ENCODE peak calls at places on chromosomes 16 and 17, in five cellular contexts. T is mesenchymal stem cell, D is heart left ventricle, G is SJSA1, O is psoas muscle. Z is an unnamed sample.

GRCh38 chr16:2769675-2770056 is 7.4 kb downstream of the ELOB start:
- DNase-seq in T (no peak), G (no peak), D (no peak), O (peak; percentile 59), Z (no peak)

GRCh38 chr16:54030451-54030850 is 256.1 kb downstream of the IRX3 start:
- DNase-seq in O (no peak), G (no peak), D (no peak), T (no peak), Z (no peak)

GRCh38 chr17:70017112-70017511 is 57.9 kb upstream of the KCNJ16 start:
- DNase-seq in D (no peak), O (no peak), G (no peak), T (no peak), Z (no peak)

GRCh38 chr16:55506083-55506482 is 2.8 kb upstream of the LPCAT2 start:
- DNase-seq in G (no peak), O (no peak), D (no peak), T (no peak), Z (no peak)

GRCh38 chr17:78940708-78941107 is 15.5 kb upstream of the TIMP2 start:
- DNase-seq in O (no peak), T (peak; percentile 87), D (no peak), G (no peak), Z (no peak)

GRCh38 chr16:75471723-75472634 is 7.5 kb upstream of the TMEM170A start:
- DNase-seq in O (no peak), G (no peak), D (peak; percentile 54), T (peak; percentile 72), Z (no peak)

GRCh38 chr16:75491876-75492275 is 3.4 kb downstream of the CHST6 start:
- DNase-seq in O (no peak), G (no peak), D (no peak), T (no peak), Z (no peak)

GRCh38 chr17:1043601-1044251 is 46.8 kb downstream of the TIMM22 start:
- DNase-seq in G (no peak), T (peak; percentile 82), O (peak; percentile 80), D (peak; percentile 83), Z (peak; percentile 38)

GRCh38 chr17:41518789-41519449 is at the start of gene KRT15:
- DNase-seq in T (no peak), D (no peak), G (no peak), O (peak; percentile 15), Z (no peak)

GRCh38 chr16:63037761-63038562 is 1001.7 kb upstream of the CDH8 start:
- DNase-seq in O (no peak), D (no peak), G (no peak), T (no peak), Z (no peak)
- H3K9me3 ChIP-seq in O (peaks cover 4% of the 10 kb centered on the region), D (no peaks in the 10 kb centered on the region), G (peaks cover 5% of the 10 kb centered on the region), T (no peaks in the 10 kb centered on the region), Z (no peaks in the 10 kb centered on the region)

DNA sequence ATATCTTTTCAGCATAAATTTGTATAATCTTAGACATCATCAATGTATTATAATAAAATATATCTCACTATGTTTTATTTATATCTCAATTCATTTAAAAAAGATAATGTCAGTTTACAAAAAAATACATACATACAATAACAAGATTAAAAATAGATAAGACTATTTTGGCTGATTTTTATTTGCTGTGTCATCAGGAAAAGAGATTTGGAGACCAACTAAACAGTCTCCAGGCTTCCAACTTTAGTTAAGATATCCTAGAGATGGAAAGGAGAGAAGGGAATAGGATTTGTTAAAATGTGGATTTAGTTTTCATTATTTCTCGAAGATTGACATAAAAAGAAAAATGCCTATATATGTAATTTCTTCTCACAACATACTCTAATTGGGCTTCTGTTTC is 433.8 kb upstream of the TOM1L1 start:
- DNase-seq in D (no peak), T (no peak), O (no peak), G (no peak), Z (no peak)
- H3K9me3 ChIP-seq in D (no peaks in the 10 kb centered on the region), T (peaks cover 19% of the 10 kb centered on the region), O (no peaks in the 10 kb centered on the region), G (no peaks in the 10 kb centered on the region), Z (no peaks in the 10 kb centered on the region)

GRCh38 chr16:922051-922450 is 48.7 kb downstream of the LMF1 start:
- DNase-seq in G (no peak), O (peak; percentile 34), T (no peak), D (no peak), Z (no peak)

GRCh38 chr16:919658-920631 is 50.8 kb downstream of the LMF1 start:
- DNase-seq in G (no peak), T (peak; percentile 43), D (no peak), O (peak; percentile 70), Z (no peak)

GRCh38 chr16:918741-919657 is 51.8 kb downstream of the LMF1 start:
- DNase-seq in T (no peak), O (peak; percentile 39), D (no peak), G (no peak), Z (no peak)

GRCh38 chr16:921321-921905 is 49.4 kb downstream of the LMF1 start:
- DNase-seq in G (no peak), O (peak; percentile 66), T (no peak), D (no peak), Z (no peak)

GRCh38 chr16:920722-921121 is 50.1 kb downstream of the LMF1 start:
- DNase-seq in T (peak; percentile 14), D (no peak), G (no peak), O (peak; percentile 83), Z (no peak)
- H3K9me3 ChIP-seq in T (peaks cover 8% of the 10 kb centered on the region), D (peaks cover 5% of the 10 kb centered on the region), G (no peaks in the 10 kb centered on the region), O (no peaks in the 10 kb centered on the region), Z (no peaks in the 10 kb centered on the region)

DNA sequence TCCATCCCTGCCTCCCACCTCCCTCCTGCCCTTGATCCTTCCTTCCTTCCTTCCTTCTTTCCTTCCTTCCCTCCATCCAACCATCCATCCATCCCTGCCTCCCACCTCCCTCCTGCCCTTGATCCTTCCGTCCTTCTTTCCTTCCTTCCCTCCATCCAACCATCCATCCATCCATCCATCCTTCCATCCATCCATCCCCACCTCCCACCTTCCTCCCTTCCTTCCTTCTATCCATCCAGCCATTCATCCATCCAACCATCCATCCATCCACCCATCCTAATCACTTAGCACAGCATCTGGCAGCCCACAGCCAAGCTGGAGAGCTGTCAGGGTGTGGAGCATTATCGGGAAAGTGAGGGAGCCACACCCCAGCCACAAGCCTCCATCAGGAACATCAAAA is 54.5 kb downstream of the TK2 start:
- DNase-seq in D (peak; percentile 1), G (peak; percentile 31), O (no peak), T (no peak), Z (no peak)
- H3K9me3 ChIP-seq in D (no peaks in the 10 kb centered on the region), G (no peaks in the 10 kb centered on the region), O (no peaks in the 10 kb centered on the region), T (no peaks in the 10 kb centered on the region), Z (no peaks in the 10 kb centered on the region)

DNA sequence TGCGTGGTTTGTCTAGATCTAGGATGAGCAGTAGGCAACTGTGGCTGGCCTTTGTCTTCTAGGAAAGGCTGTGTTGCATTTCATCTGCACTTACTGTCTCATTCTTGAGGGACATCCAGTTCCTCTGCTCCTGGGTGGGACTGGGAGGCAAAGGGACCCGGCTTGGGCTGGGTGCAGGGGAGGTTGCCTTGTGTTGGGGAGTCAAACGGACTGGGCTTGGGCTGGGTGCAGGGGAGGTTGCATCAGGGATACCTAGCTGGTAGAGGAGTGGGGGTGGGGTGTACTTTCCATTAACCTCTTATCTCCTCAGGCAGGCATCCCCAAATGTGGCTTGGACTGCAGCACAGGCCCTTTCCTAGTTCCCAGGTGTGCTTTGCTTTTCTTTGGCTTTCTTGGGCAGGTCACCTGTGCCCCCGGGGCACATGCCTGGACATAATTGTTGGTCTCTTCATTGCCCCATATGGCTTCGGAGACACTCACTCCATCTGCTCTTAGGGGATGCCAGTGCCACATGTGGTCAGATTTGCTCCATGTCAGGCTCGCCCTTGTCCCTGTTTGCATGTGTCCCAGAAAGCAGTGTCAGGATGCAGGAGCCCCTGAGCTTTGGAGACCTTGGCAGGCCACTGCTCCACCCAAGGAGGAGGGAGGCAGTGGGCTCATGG is 1682.9 kb downstream of the TP53TG3F start:
- DNase-seq in T (no peak), G (peak; percentile 27), D (no peak), O (no peak), Z (no peak)
- H3K9me3 ChIP-seq in T (peaks cover 3% of the 10 kb centered on the region), G (peaks cover 8% of the 10 kb centered on the region), D (peaks cover 6% of the 10 kb centered on the region), O (no peaks in the 10 kb centered on the region), Z (no peaks in the 10 kb centered on the region)

GRCh38 chr17:52606098-52606497 is 447.6 kb upstream of the CA10 start:
- DNase-seq in O (no peak), G (no peak), D (no peak), T (no peak), Z (no peak)

GRCh38 chr17:52604105-52604504 is 445.6 kb upstream of the CA10 start:
- DNase-seq in G (no peak), O (no peak), D (no peak), T (no peak), Z (no peak)

DNA sequence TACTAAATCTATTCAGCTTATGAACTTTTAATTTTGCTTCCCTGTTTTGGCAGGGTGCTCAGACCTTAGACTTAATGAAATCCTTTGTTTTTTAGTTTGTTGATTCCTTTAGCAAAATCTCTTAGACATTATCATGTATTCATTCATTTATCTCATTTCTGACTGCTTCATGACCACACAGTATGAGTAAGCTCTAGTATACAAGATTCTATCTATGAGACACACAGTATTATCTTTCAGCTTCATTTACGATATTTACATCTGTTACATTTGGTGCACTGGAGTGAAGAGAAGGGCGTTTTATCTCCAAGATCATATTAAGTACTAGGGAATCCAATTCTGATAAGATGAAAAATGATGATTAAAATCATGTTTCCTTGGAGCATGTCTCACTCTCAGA is 448.1 kb upstream of the CA10 start:
- DNase-seq in O (no peak), D (no peak), G (no peak), T (no peak), Z (no peak)
- H3K9me3 ChIP-seq in O (no peaks in the 10 kb centered on the region), D (no peaks in the 10 kb centered on the region), G (peaks cover 9% of the 10 kb centered on the region), T (no peaks in the 10 kb centered on the region), Z (no peaks in the 10 kb centered on the region)

Z was measured in thoracic aorta.